ENCODE peak calls at places on chromosome 1, in nine cellular contexts. One of them, this sample, is unnamed.

GRCh38 chr1:172449585-172450523 is 6.0 kb upstream of the PIGC start:
- DNase-seq in A549: peak; percentile 70
- DNase-seq in uterus: no peak
- DNase-seq in heart left ventricle: peak; percentile 72
- DNase-seq in GM12878: no peak
- DNase-seq in body of pancreas: peak; percentile 73
- DNase-seq in breast epithelium: no peak
- DNase-seq in adrenal gland: no peak
- DNase-seq in HCT116: peak; percentile 39
- DNase-seq in this sample: peak; percentile 56

GRCh38 chr1:31327381-31327780 is 30.5 kb downstream of the ZCCHC17 start:
- DNase-seq in A549: no peak
- DNase-seq in adrenal gland: no peak
- DNase-seq in GM12878: no peak
- DNase-seq in breast epithelium: no peak
- DNase-seq in HCT116: no peak
- DNase-seq in heart left ventricle: no peak
- DNase-seq in uterus: no peak
- DNase-seq in body of pancreas: no peak
- DNase-seq in this sample: no peak

GRCh38 chr1:151947140-151947539 is 37.8 kb upstream of the THEM4 start:
- DNase-seq in uterus: no peak
- DNase-seq in A549: no peak
- DNase-seq in HCT116: no peak
- DNase-seq in GM12878: no peak
- DNase-seq in adrenal gland: no peak
- DNase-seq in body of pancreas: no peak
- DNase-seq in breast epithelium: no peak
- DNase-seq in heart left ventricle: no peak
- DNase-seq in this sample: no peak

GRCh38 chr1:95497566-95497965 is 263.6 kb downstream of the RWDD3 start:
- DNase-seq in HCT116: no peak
- DNase-seq in body of pancreas: no peak
- DNase-seq in uterus: no peak
- DNase-seq in breast epithelium: no peak
- DNase-seq in heart left ventricle: no peak
- DNase-seq in adrenal gland: no peak
- DNase-seq in GM12878: no peak
- DNase-seq in A549: no peak
- DNase-seq in this sample: no peak

GRCh38 chr1:39491146-39491921 is at the start of gene BMP8A:
- DNase-seq in uterus: peak; percentile 38
- DNase-seq in HCT116: peak; percentile 36
- DNase-seq in body of pancreas: peak; percentile 86
- DNase-seq in heart left ventricle: peak; percentile 80
- DNase-seq in adrenal gland: peak; percentile 63
- DNase-seq in breast epithelium: no peak
- DNase-seq in GM12878: no peak
- DNase-seq in A549: peak; percentile 79
- DNase-seq in this sample: peak; percentile 88

GRCh38 chr1:178768423-178768822 is 43.4 kb downstream of the RALGPS2 start:
- DNase-seq in GM12878: no peak
- DNase-seq in uterus: no peak
- DNase-seq in breast epithelium: no peak
- DNase-seq in HCT116: peak; percentile 10
- DNase-seq in adrenal gland: no peak
- DNase-seq in body of pancreas: no peak
- DNase-seq in heart left ventricle: peak; percentile 42
- DNase-seq in A549: no peak
- DNase-seq in this sample: no peak

GRCh38 chr1:17207966-17208418 is 3.1 kb downstream of the PADI1 start:
- DNase-seq in heart left ventricle: no peak
- DNase-seq in adrenal gland: no peak
- DNase-seq in body of pancreas: no peak
- DNase-seq in GM12878: peak; percentile 72
- DNase-seq in HCT116: peak; percentile 63
- DNase-seq in uterus: no peak
- DNase-seq in A549: peak; percentile 70
- DNase-seq in breast epithelium: no peak
- DNase-seq in this sample: no peak

GRCh38 chr1:18927654-18928272 is 25.4 kb upstream of the ALDH4A1 start:
- DNase-seq in HCT116: no peak
- DNase-seq in A549: no peak
- DNase-seq in heart left ventricle: no peak
- DNase-seq in GM12878: no peak
- DNase-seq in body of pancreas: no peak
- DNase-seq in breast epithelium: no peak
- DNase-seq in uterus: no peak
- DNase-seq in adrenal gland: no peak
- DNase-seq in this sample: no peak

GRCh38 chr1:54493608-54494007 is 54.4 kb upstream of the ACOT11 start:
- DNase-seq in heart left ventricle: no peak
- DNase-seq in body of pancreas: no peak
- DNase-seq in adrenal gland: no peak
- DNase-seq in GM12878: no peak
- DNase-seq in uterus: no peak
- DNase-seq in HCT116: no peak
- DNase-seq in breast epithelium: no peak
- DNase-seq in A549: no peak
- DNase-seq in this sample: no peak

GRCh38 chr1:22889213-22889827 is 83.3 kb downstream of the LACTBL1 start:
- DNase-seq in GM12878: no peak
- DNase-seq in uterus: no peak
- DNase-seq in body of pancreas: peak; percentile 16
- DNase-seq in A549: peak; percentile 41
- DNase-seq in adrenal gland: peak; percentile 23
- DNase-seq in heart left ventricle: no peak
- DNase-seq in HCT116: peak; percentile 28
- DNase-seq in breast epithelium: no peak
- DNase-seq in this sample: peak; percentile 30

GRCh38 chr1:198749279-198749678 is 110.4 kb downstream of the PTPRC start:
- DNase-seq in GM12878: no peak
- DNase-seq in A549: no peak
- DNase-seq in heart left ventricle: no peak
- DNase-seq in adrenal gland: no peak
- DNase-seq in HCT116: no peak
- DNase-seq in body of pancreas: no peak
- DNase-seq in breast epithelium: no peak
- DNase-seq in uterus: no peak
- DNase-seq in this sample: no peak

DNA sequence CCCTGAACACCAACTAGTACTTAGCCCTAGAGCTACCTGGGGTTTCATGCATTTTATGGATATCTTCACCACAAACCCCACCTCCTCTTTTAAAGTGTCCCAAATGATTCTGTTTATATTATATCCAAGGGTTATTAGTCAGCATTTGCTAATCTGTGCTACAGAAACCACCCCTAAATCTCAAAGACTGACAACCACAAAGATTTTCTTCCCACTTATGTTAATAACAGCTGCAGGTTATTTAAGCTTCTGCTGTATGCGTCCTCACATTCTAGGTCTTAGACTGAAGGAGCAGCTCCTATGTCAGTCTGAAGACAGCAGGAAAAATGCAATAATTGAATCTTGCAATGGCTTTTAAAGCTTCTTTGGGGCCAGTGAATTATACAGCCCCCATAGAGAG is 11.2 kb upstream of the PHC2 start:
- DNase-seq in body of pancreas: no peak
- DNase-seq in GM12878: no peak
- DNase-seq in HCT116: no peak
- DNase-seq in A549: no peak
- DNase-seq in uterus: no peak
- DNase-seq in heart left ventricle: no peak
- DNase-seq in adrenal gland: no peak
- DNase-seq in breast epithelium: no peak
- DNase-seq in this sample: no peak
- H3K4me3 ChIP-seq in body of pancreas: no peak overlapping the region
- H3K4me3 ChIP-seq in GM12878: no peak overlapping the region
- H3K4me3 ChIP-seq in HCT116: no peak overlapping the region
- H3K4me3 ChIP-seq in A549: no peak overlapping the region
- H3K4me3 ChIP-seq in uterus: no peak overlapping the region
- H3K4me3 ChIP-seq in heart left ventricle: no peak overlapping the region
- H3K4me3 ChIP-seq in adrenal gland: no peak overlapping the region
- H3K4me3 ChIP-seq in breast epithelium: no peak overlapping the region
- H3K4me3 ChIP-seq in this sample: no peak overlapping the region

GRCh38 chr1:201691716-201692115 is 137.2 kb upstream of the IPO9 start:
- DNase-seq in GM12878: no peak
- DNase-seq in HCT116: no peak
- DNase-seq in uterus: no peak
- DNase-seq in adrenal gland: no peak
- DNase-seq in A549: no peak
- DNase-seq in heart left ventricle: no peak
- DNase-seq in breast epithelium: no peak
- DNase-seq in body of pancreas: no peak
- DNase-seq in this sample: no peak

GRCh38 chr1:201693887-201694614 is 134.9 kb upstream of the IPO9 start:
- DNase-seq in uterus: no peak
- DNase-seq in heart left ventricle: no peak
- DNase-seq in breast epithelium: no peak
- DNase-seq in adrenal gland: no peak
- DNase-seq in GM12878: no peak
- DNase-seq in HCT116: no peak
- DNase-seq in body of pancreas: no peak
- DNase-seq in A549: no peak
- DNase-seq in this sample: no peak

GRCh38 chr1:201692307-201693018 is 136.5 kb upstream of the IPO9 start:
- DNase-seq in A549: no peak
- DNase-seq in GM12878: no peak
- DNase-seq in HCT116: no peak
- DNase-seq in breast epithelium: no peak
- DNase-seq in heart left ventricle: no peak
- DNase-seq in adrenal gland: no peak
- DNase-seq in body of pancreas: no peak
- DNase-seq in uterus: no peak
- DNase-seq in this sample: no peak

GRCh38 chr1:201694615-201695335 is 134.2 kb upstream of the IPO9 start:
- DNase-seq in body of pancreas: no peak
- DNase-seq in GM12878: no peak
- DNase-seq in uterus: no peak
- DNase-seq in adrenal gland: no peak
- DNase-seq in heart left ventricle: no peak
- DNase-seq in HCT116: no peak
- DNase-seq in A549: no peak
- DNase-seq in breast epithelium: no peak
- DNase-seq in this sample: no peak

DNA sequence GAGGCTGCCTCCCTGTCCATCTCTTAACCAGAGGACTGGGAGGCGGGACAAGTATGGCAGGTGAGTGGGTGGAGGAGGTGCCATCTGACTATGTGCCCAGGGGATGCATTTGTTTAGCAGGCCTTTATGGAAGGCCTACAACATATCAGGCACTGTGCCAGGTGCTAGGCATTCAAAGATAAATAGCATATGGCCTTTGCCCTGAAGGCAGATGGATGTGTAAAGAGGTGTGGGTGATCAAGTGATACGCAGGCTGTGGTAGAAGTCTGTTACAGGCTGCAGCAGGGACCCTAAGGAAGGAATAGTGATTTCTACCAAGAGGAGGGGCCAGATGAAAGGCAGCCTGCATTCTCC is 136.0 kb upstream of the IPO9 start:
- DNase-seq in heart left ventricle: no peak
- DNase-seq in body of pancreas: no peak
- DNase-seq in breast epithelium: no peak
- DNase-seq in A549: no peak
- DNase-seq in adrenal gland: no peak
- DNase-seq in HCT116: no peak
- DNase-seq in uterus: no peak
- DNase-seq in GM12878: no peak
- DNase-seq in this sample: no peak
- TF ChIP-seq CTCF in heart left ventricle: no peak
- TF ChIP-seq CTCF in body of pancreas: no peak
- TF ChIP-seq CTCF in breast epithelium: no peak
- TF ChIP-seq CTCF in A549: no peak
- TF ChIP-seq CTCF in adrenal gland: no peak
- TF ChIP-seq CTCF in HCT116: no peak
- TF ChIP-seq CTCF in uterus: no peak
- TF ChIP-seq CTCF in GM12878: no peak
- TF ChIP-seq CTCF in this sample: no peak

GRCh38 chr1:10155087-10155712 is 55.2 kb upstream of the KIF1B start:
- DNase-seq in heart left ventricle: no peak
- DNase-seq in adrenal gland: no peak
- DNase-seq in HCT116: no peak
- DNase-seq in breast epithelium: no peak
- DNase-seq in GM12878: no peak
- DNase-seq in uterus: no peak
- DNase-seq in body of pancreas: no peak
- DNase-seq in A549: no peak
- DNase-seq in this sample: no peak

DNA sequence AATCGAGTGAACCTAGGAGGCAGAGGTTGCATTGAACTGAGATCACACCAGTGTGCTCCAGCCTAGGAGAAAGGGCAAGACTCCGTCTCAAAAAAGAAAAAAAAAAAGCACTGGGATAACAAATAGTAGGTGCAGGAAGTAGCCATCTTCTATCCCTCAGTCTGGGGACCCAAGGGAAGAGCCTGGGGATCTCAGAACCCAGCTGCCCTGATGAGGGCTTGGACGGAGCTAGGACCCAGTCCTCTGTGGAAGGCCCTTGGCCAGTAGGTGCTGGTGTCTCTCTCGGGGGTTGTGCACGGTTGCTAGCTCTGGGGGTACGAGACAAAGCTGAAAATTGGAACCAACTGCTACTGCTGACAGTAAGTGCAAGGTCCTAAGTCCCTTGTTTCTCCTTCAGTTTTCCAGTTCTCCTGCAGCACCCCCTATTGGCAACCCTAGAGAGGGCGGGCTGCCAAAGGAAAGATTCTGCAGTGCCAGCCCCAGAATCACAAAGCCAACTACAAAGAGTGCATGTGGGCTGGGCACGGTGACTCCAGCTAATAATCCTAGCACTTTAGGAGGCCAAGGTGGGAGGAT is 57.6 kb upstream of the KIF1B start:
- DNase-seq in heart left ventricle: no peak
- DNase-seq in A549: peak; percentile 15
- DNase-seq in body of pancreas: peak; percentile 61
- DNase-seq in breast epithelium: no peak
- DNase-seq in GM12878: no peak
- DNase-seq in adrenal gland: peak; percentile 60
- DNase-seq in uterus: peak; percentile 36
- DNase-seq in HCT116: peak; percentile 16
- DNase-seq in this sample: peak; percentile 49
- TF ChIP-seq POLR2A in heart left ventricle: no peak
- TF ChIP-seq POLR2A in A549: no peak
- TF ChIP-seq POLR2A in body of pancreas: no peak
- TF ChIP-seq POLR2A in breast epithelium: no peak
- TF ChIP-seq POLR2A in GM12878: no peak
- TF ChIP-seq POLR2A in adrenal gland: no peak
- TF ChIP-seq POLR2A in uterus: no peak
- TF ChIP-seq POLR2A in HCT116: no peak
- TF ChIP-seq POLR2A in this sample: no peak

DNA sequence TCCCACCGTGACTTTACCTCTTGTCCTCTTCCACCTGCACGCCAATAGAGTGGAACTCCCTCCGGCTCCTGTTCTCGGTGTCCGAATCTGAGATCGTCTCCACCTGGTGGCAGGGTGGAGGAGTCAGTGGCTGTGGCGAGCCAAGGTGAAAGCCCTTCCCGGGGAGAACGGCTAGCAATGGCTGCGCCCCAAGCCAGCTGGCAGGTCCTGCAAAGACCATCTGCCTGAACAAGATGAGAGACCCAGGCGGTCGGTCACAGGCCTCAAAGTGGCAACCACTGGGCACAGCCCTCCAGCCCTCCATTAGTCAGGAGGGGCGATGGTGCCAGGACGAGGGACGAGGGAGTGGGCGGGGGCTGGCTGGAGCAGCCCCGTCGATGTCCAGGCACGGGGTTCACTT is 25.4 kb upstream of the SMIM12 start:
- DNase-seq in adrenal gland: no peak
- DNase-seq in GM12878: no peak
- DNase-seq in HCT116: peak; percentile 18
- DNase-seq in body of pancreas: peak; percentile 26
- DNase-seq in heart left ventricle: no peak
- DNase-seq in A549: peak; percentile 32
- DNase-seq in uterus: no peak
- DNase-seq in breast epithelium: no peak
- DNase-seq in this sample: no peak
- H3K4me3 ChIP-seq in adrenal gland: no peak overlapping the region
- H3K4me3 ChIP-seq in GM12878: no peak overlapping the region
- H3K4me3 ChIP-seq in HCT116: no peak overlapping the region
- H3K4me3 ChIP-seq in body of pancreas: no peak overlapping the region
- H3K4me3 ChIP-seq in heart left ventricle: no peak overlapping the region
- H3K4me3 ChIP-seq in A549: peak overlapping the region; percentile 45
- H3K4me3 ChIP-seq in uterus: no peak overlapping the region
- H3K4me3 ChIP-seq in breast epithelium: no peak overlapping the region
- H3K4me3 ChIP-seq in this sample: no peak overlapping the region

This sample was measured in thyroid gland.